ENCODE peak calls at places on chromosomes 13 and 19, in six cellular contexts. J is BE2C; X is suprapubic skin; W is LNCaP clone FGC; I is CD8-positive, alpha-beta T cell; Z is tibial nerve. C is an unnamed sample.

GRCh38 chr19:51531349-51532315 is at the start of gene SIGLEC6:
- DNase-seq in W (no peak), Z (peak), J (no peak), X (no peak), I (no peak), C (no peak)

GRCh38 chr13:99227909-99228688 is 27.4 kb downstream of the UBAC2 start:
- DNase-seq in X (no peak), I (no peak), Z (no peak), J (no peak), W (no peak), C (no peak)

GRCh38 chr19:10431943-10432735 is 11.8 kb downstream of the PDE4A start:
- DNase-seq in W (no peak), J (peak), X (peak), I (no peak), Z (no peak), C (peak)

GRCh38 chr13:105336706-105337582 is 1198.5 kb downstream of the EFNB2 start:
- DNase-seq in I (no peak), Z (no peak), W (no peak), X (no peak), J (no peak), C (no peak)

GRCh38 chr13:113002206-113002821 is 33.3 kb downstream of the MCF2L start:
- DNase-seq in W (no peak), I (no peak), X (no peak), J (peak), Z (no peak), C (peak)

GRCh38 chr19:32748497-32748896 is 28.9 kb downstream of the TDRD12 start:
- DNase-seq in W (no peak), X (no peak), Z (no peak), I (no peak), J (no peak), C (no peak)

GRCh38 chr13:106484755-106485193 is 50.7 kb downstream of the EFNB2 start:
- DNase-seq in Z (no peak), X (no peak), I (no peak), J (no peak), W (no peak), C (no peak)

GRCh38 chr19:48102870-48103751 is 7.5 kb downstream of the PLA2G4C start:
- DNase-seq in I (no peak), X (no peak), Z (no peak), J (peak), W (no peak), C (peak)

GRCh38 chr19:3402631-3403443 is 36.5 kb downstream of the NFIC start:
- DNase-seq in I (no peak), X (no peak), W (no peak), Z (no peak), J (no peak), C (no peak)

GRCh38 chr13:80141114-80141849 is 199.6 kb downstream of the SPRY2 start:
- DNase-seq in J (no peak), W (no peak), X (no peak), I (no peak), Z (no peak), C (no peak)

GRCh38 chr19:277581-278165 is 13.5 kb downstream of the PLPP2 start:
- DNase-seq in Z (no peak), J (no peak), I (no peak), W (peak), X (no peak), C (peak)

GRCh38 chr13:74134777-74135305 is 637 bp upstream of the KLF12 start:
- DNase-seq in X (peak), Z (peak), W (no peak), I (peak), J (peak), C (peak)

GRCh38 chr13:84940167-84940566 is 859.1 kb downstream of the SLITRK6 start:
- DNase-seq in W (no peak), X (no peak), I (no peak), J (no peak), Z (no peak), C (no peak)

GRCh38 chr13:42524487-42525034 is 49.4 kb upstream of the TNFSF11 start:
- DNase-seq in J (no peak), Z (no peak), I (no peak), W (no peak), X (no peak), C (no peak)

GRCh38 chr13:101144808-101145419 is 271.4 kb downstream of the NALCN start:
- DNase-seq in Z (no peak), W (peak), I (no peak), J (no peak), X (no peak), C (peak)

GRCh38 chr19:6214881-6215541 is 64.8 kb downstream of the MLLT1 start:
- DNase-seq in W (no peak), Z (no peak), J (no peak), I (no peak), X (peak), C (no peak)

GRCh38 chr19:35204799-35205732 is 23.5 kb downstream of the FAM187B start:
- DNase-seq in X (no peak), W (no peak), Z (no peak), J (no peak), I (no peak), C (no peak)

GRCh38 chr13:37179646-37180045 is 74.2 kb upstream of the CSNK1A1L start:
- DNase-seq in J (no peak), W (no peak), X (no peak), I (no peak), Z (no peak), C (no peak)

GRCh38 chr19:19444694-19445155 is 39.2 kb downstream of the GATAD2A start:
- DNase-seq in X (no peak), J (no peak), Z (no peak), W (no peak), I (no peak), C (no peak)

GRCh38 chr13:30355405-30355741 is 48.0 kb upstream of the KATNAL1 start:
- DNase-seq in I (peak), X (no peak), W (no peak), Z (no peak), J (peak), C (peak)

GRCh38 chr13:109995578-109995977 is 209.2 kb upstream of the IRS2 start:
- DNase-seq in X (no peak), Z (no peak), W (no peak), J (no peak), I (no peak), C (no peak)

GRCh38 chr13:66077286-66077685 is 1152.8 kb downstream of the PCDH9 start:
- DNase-seq in X (no peak), Z (no peak), I (no peak), W (no peak), J (no peak), C (no peak)

GRCh38 chr13:60431108-60431700 is 34.2 kb downstream of the TDRD3 start:
- DNase-seq in W (no peak), Z (no peak), X (no peak), J (no peak), I (no peak), C (peak)

GRCh38 chr19:49415102-49415809 is 8.0 kb downstream of the PTH2 start:
- DNase-seq in Z (no peak), J (peak), I (no peak), X (no peak), W (no peak), C (no peak)

GRCh38 chr13:48653074-48654054 is at the start of gene CYSLTR2:
- DNase-seq in X (no peak), W (no peak), I (no peak), Z (no peak), J (no peak), C (no peak)

GRCh38 chr13:75872970-75873369 is 236.8 kb downstream of the LMO7 start:
- DNase-seq in X (no peak), Z (no peak), I (no peak), J (no peak), W (no peak), C (no peak)

GRCh38 chr19:44747739-44748425 is 626 bp upstream of the BCL3 start:
- DNase-seq in W (no peak), J (peak), I (peak), X (peak), Z (no peak), C (no peak)

GRCh38 chr13:77333521-77334083 is 6.7 kb upstream of the MYCBP2 start:
- DNase-seq in X (no peak), J (peak), W (no peak), Z (no peak), I (no peak), C (no peak)

GRCh38 chr13:109476001-109476400 is 310.4 kb downstream of the IRS2 start:
- DNase-seq in W (no peak), I (no peak), J (no peak), Z (no peak), X (no peak), C (no peak)

GRCh38 chr19:54096642-54097106 is 3.9 kb downstream of the OSCAR start:
- DNase-seq in W (no peak), X (no peak), J (no peak), I (no peak), Z (no peak), C (no peak)

DNA sequence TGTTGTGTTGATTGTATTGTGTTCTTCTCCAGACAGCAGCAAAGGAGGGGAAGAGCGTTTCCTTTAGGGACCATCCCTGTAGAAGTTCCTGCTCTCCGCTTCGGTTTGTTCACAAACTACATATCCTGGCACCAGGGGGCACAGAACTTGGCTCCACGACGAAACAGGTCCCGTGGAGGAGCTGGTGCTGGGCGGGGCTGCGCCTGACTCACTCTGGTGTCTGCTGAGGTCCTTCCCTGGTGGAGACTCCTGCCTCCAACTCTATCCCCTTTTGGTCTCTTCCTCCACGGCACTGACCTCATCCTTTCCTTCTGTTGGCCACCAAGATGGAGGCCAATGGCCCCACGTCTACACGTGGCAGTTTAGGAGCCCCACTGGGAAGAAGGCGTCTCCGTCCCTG is 14.7 kb downstream of the TMPRSS9 start:
- DNase-seq in W (no peak), I (no peak), X (no peak), J (no peak), Z (no peak), C (no peak)
- TF ChIP-seq CTCF in W (no peak), I (no peak), X (no peak), J (no peak), Z (no peak), C (no peak)

DNA sequence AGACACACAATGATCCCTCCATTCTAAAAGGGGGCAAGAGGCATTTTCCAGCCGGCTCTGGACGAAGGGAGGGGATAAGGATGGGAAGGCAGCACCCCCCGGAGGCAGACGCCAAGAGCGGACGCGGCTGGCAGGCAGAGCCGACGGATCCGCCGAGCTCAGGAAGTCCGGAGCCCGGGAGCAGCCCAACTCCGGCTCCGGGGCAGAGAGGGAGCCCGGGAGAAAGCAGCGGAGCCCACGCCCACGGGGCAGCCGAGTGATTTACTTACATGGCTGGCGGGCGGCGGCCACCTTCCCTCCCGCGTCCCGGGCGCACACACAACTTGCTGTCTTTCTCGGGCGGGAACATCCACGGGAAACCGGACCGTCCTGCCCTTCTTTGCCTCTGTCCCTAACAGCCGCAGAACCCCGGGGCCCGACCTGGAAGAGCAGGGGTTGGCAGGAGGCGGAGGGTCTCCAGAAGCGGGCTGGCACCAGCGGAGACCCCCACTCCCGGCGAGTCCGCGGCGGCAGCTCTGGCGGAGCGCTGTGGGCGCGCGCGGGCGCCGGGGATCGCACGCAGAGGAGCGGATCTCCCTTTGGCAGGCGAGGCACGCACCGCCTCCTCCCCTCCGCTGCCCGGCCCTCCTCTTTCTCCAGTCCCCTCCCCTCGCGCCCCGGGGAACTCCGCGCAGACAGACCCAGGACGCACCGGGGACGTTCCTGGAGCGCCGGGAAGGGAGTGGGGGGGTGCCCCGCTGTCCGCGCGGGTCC is at the start of gene LHFPL6:
- DNase-seq in Z (peak), X (peak), I (no peak), J (peak), W (no peak), C (peak)
- TF ChIP-seq CTCF in Z (no peak), X (no peak), I (no peak), J (no peak), W (peak), C (no peak)

DNA sequence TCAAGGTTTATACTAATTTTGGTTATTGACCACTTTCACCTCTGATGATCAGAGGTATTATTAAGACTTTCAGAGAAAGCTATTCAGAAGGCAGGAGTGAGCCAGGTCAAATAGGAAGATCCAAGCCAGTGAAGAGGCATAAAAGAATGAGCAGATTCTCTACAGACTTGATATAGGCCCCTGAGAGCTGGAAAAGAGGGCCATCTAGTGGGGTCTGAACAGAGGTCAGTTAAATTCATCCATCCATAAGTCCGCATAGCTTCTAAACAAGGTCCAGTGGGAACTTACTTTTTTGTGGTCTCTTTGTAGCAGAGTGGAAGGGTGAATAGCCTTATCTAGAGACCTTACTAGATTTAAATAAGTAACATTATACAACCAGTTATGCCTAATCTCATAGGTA is 126.6 kb upstream of the UFM1 start:
- DNase-seq in J (peak), W (no peak), I (no peak), Z (no peak), X (no peak), C (peak)
- TF ChIP-seq CTCF in J (peak), W (peak), I (no peak), Z (no peak), X (no peak), C (peak)

DNA sequence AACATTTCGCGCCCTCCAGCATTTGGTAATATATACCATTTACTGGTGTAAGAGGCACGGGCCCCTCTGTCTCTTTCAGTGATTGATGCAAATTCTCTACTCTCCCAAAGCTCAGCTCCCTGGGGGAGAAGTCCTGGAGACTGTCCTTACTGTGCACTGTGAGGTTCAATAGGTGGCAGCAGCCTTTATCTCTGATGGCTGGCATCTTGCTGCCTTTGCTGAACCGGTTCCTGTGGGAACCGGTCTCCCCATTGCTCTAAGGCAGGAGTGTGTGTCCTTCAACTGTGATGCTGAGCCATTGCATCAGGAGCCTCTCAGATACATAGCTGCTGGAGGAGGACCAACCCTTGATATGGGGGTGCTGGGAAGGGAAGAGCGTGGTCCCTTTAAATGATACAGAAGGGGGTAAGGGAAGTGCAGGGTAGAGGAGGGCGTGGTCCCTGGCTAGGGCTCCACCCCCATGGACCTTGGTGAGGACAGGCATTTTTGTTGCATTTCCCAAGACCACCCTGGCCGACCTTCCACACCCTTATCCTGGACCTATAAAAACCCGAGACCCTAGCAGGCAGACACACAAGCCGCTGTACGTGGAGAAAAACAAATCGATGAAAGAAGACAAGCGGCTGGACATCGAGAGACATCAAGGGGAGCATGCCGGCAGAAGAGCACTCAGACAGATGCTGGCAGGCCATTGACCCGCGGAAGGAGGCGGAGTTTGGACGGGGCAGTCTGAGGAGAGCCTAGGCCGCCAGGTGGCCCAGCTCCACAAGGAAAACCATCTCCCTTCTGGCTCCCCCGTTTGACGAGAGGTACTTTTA is 41.1 kb upstream of the GTF3A start:
- DNase-seq in W (no peak), I (no peak), J (no peak), Z (no peak), X (no peak), C (no peak)
- TF ChIP-seq CTCF in W (no peak), I (no peak), J (no peak), Z (no peak), X (no peak), C (no peak)